ENCODE peak calls at places on chromosomes 13 and 19, in ten cellular contexts. N is ELR; A is thoracic aorta; P is AG09319; U is DMS79 treated with DMSO at 0.1 percent for 48 hours; J is cerebellar cortex; G is GM12865; M is activated CD4-positive, CD25-positive, alpha-beta regulatory T cell treated with anti-CD3 and anti-CD28 coated beads, Interleukin-2, amount 50 U/mL, for 72 hours; V is EL; Z is heart left ventricle. O is an unnamed sample.

GRCh38 chr13:109816112-109816978 is 30.0 kb upstream of the IRS2 start:
- DNase-seq in Z (no peak), N (no peak), M (no peak), G (no peak), P (no peak), V (no peak), A (no peak), J (no peak), U (peak), O (no peak)

GRCh38 chr19:16024266-16025107 is 51.8 kb upstream of the TPM4 start:
- DNase-seq in J (peak), V (no peak), N (no peak), G (no peak), A (no peak), M (peak), U (no peak), Z (no peak), P (no peak), O (no peak)

GRCh38 chr19:40241809-40242384 is 15.4 kb upstream of the CCNP start:
- DNase-seq in A (no peak), V (no peak), G (no peak), J (peak), N (no peak), P (no peak), U (no peak), Z (peak), M (no peak), O (no peak)

GRCh38 chr19:23547156-23547555 is 139.9 kb downstream of the ZNF675 start:
- DNase-seq in J (no peak), V (no peak), M (no peak), U (no peak), Z (no peak), P (no peak), A (no peak), G (no peak), N (no peak), O (no peak)

GRCh38 chr13:40401911-40402776 is 264.3 kb downstream of the FOXO1 start:
- DNase-seq in N (peak), G (peak), U (no peak), V (peak), J (peak), Z (peak), A (peak), M (peak), P (peak), O (no peak)

GRCh38 chr13:114035583-114036501 is 62.0 kb upstream of the C13orf46 start:
- DNase-seq in V (no peak), J (peak), U (no peak), G (no peak), P (no peak), Z (no peak), M (no peak), A (no peak), N (no peak), O (no peak)

GRCh38 chr19:50510700-50511068 is 307 bp downstream of the JOSD2 start:
- DNase-seq in A (no peak), M (no peak), V (peak), Z (no peak), U (peak), P (no peak), J (no peak), N (no peak), G (no peak), O (no peak)

GRCh38 chr19:17841810-17842662 is 5.7 kb downstream of the JAK3 start:
- DNase-seq in M (peak), V (peak), U (peak), J (peak), Z (peak), N (peak), A (no peak), P (peak), G (peak), O (peak)

GRCh38 chr19:14473915-14474578 is 1.1 kb downstream of the PTGER1 start:
- DNase-seq in G (no peak), A (no peak), N (no peak), J (no peak), V (no peak), M (no peak), P (no peak), U (no peak), Z (peak), O (no peak)

GRCh38 chr19:5050016-5050656 is 81.2 kb downstream of the KDM4B start:
- DNase-seq in G (no peak), Z (no peak), A (no peak), J (no peak), M (no peak), P (no peak), V (no peak), N (no peak), U (peak), O (no peak)

GRCh38 chr19:52237771-52238400 is 31.5 kb upstream of the ZNF766 start:
- DNase-seq in Z (peak), J (peak), P (peak), N (peak), A (no peak), G (peak), U (peak), M (peak), V (peak), O (peak)

GRCh38 chr13:75263741-75264407 is 218.1 kb downstream of the TBC1D4 start:
- DNase-seq in Z (no peak), N (peak), J (no peak), M (no peak), G (no peak), V (peak), P (peak), A (no peak), U (no peak), O (no peak)

GRCh38 chr13:75850915-75851314 is 214.8 kb downstream of the LMO7 start:
- DNase-seq in J (no peak), M (no peak), G (no peak), A (no peak), Z (no peak), U (no peak), N (no peak), V (no peak), P (no peak), O (no peak)

GRCh38 chr19:11159598-11160001 is 4.0 kb upstream of the SPC24 start:
- DNase-seq in G (no peak), V (no peak), Z (no peak), P (no peak), J (no peak), N (no peak), M (no peak), A (no peak), U (no peak), O (no peak)

GRCh38 chr19:45766919-45767346 is 2.1 kb downstream of the SIX5 start:
- DNase-seq in P (no peak), G (no peak), M (no peak), U (no peak), N (peak), J (no peak), V (peak), A (no peak), Z (no peak), O (no peak)

GRCh38 chr19:55703790-55704215 is 28.8 kb downstream of the EPN1 start:
- DNase-seq in P (no peak), V (peak), J (peak), Z (no peak), G (no peak), A (no peak), M (peak), U (no peak), N (peak), O (no peak)

GRCh38 chr19:6750062-6750461 is 10.6 kb downstream of the TRIP10 start:
- DNase-seq in G (no peak), P (no peak), V (no peak), U (no peak), J (no peak), M (no peak), Z (no peak), N (no peak), A (no peak), O (no peak)

GRCh38 chr13:25375727-25376358 is 4.1 kb downstream of the ATP8A2 start:
- DNase-seq in N (peak), J (peak), M (no peak), G (peak), Z (peak), V (peak), A (no peak), P (peak), U (peak), O (no peak)

GRCh38 chr19:48698046-48698445 is 2.3 kb downstream of the FUT2 start:
- DNase-seq in M (no peak), V (peak), Z (no peak), A (no peak), P (no peak), G (no peak), U (no peak), N (peak), J (peak), O (no peak)

GRCh38 chr13:26628706-26629105 is 71.2 kb downstream of the WASF3 start:
- DNase-seq in A (no peak), N (peak), U (no peak), V (peak), G (peak), Z (no peak), P (no peak), J (peak), M (no peak), O (no peak)

GRCh38 chr13:99894835-99895427 is 76.6 kb downstream of the ZIC5 start:
- DNase-seq in G (no peak), M (no peak), N (no peak), A (no peak), J (no peak), V (no peak), P (no peak), U (no peak), Z (no peak), O (no peak)

GRCh38 chr13:63551731-63552130 is 2136.1 kb upstream of the PCDH20 start:
- DNase-seq in J (no peak), Z (no peak), U (no peak), P (no peak), V (no peak), M (no peak), G (no peak), N (no peak), A (no peak), O (no peak)

GRCh38 chr13:43293008-43293407 is 269.6 kb downstream of the DNAJC15 start:
- DNase-seq in V (no peak), P (no peak), U (no peak), J (no peak), Z (no peak), A (no peak), G (no peak), N (peak), M (no peak), O (no peak)

GRCh38 chr19:44190020-44190419 is 22.3 kb upstream of the ZNF227 start:
- DNase-seq in P (no peak), A (no peak), U (no peak), M (no peak), J (no peak), G (no peak), Z (no peak), V (no peak), N (no peak), O (no peak)

GRCh38 chr19:53621885-53622710 is 9.7 kb upstream of the DPRX start:
- DNase-seq in A (no peak), U (no peak), G (no peak), Z (no peak), P (no peak), V (peak), N (no peak), M (no peak), J (no peak), O (no peak)

GRCh38 chr19:4232614-4233281 is 3.4 kb downstream of the EBI3 start:
- DNase-seq in M (no peak), G (peak), P (no peak), Z (no peak), V (peak), U (no peak), N (no peak), J (no peak), A (no peak), O (no peak)

GRCh38 chr19:55118401-55118991 is 1.1 kb upstream of the PPP1R12C start:
- DNase-seq in U (peak), G (peak), Z (peak), A (no peak), M (no peak), J (peak), N (no peak), P (no peak), V (no peak), O (no peak)

GRCh38 chr13:99367663-99368448 is 60.7 kb upstream of the GPR183 start:
- DNase-seq in M (no peak), G (no peak), J (no peak), U (no peak), V (no peak), P (no peak), A (no peak), N (no peak), Z (no peak), O (no peak)

GRCh38 chr13:60431108-60431700 is 34.2 kb downstream of the TDRD3 start:
- DNase-seq in J (peak), U (peak), M (no peak), Z (no peak), N (peak), A (no peak), V (peak), P (peak), G (peak), O (no peak)

GRCh38 chr19:55593096-55593772 is 6.1 kb downstream of the FIZ1 start:
- DNase-seq in J (no peak), V (no peak), N (no peak), M (no peak), U (no peak), P (no peak), Z (no peak), G (no peak), A (no peak), O (no peak)

GRCh38 chr19:8577247-8577646 is at the start of gene MYO1F:
- DNase-seq in U (no peak), A (no peak), N (no peak), Z (peak), G (peak), P (no peak), J (no peak), M (no peak), V (no peak), O (no peak)

O was measured in activated T-helper 9 cell treated with anti-CD3 and anti-CD28 coated beads, Interleukin-2, amount 50 U/mL, for 16 hours.